ENCODE peak calls at places on chromosomes 12 and 14, in eight cellular contexts. I is G401; K is breast epithelium; T is stimulated activated CD4-positive, alpha-beta T cell treated with anti-CD3 and anti-CD28 coated beads, Interleukin-2, amount 100 ng/mL, for 48 hours; W is WTC11; F is prostate gland; B is posterior cingulate gyrus; M is hypothalamus. U is an unnamed sample.
A peak's percentile ranks its signal among the peaks of the same experiment; 100 is the strongest.

GRCh38 chr14:102390486-102390885 is 27.7 kb downstream of the TECPR2 start:
- DNase-seq in K (no peak), I (no peak), W (no peak), T (no peak), M (no peak), F (no peak), B (no peak), U (no peak)

GRCh38 chr14:105167303-105168092 is 1.1 kb downstream of the JAG2 start:
- DNase-seq in M (no peak), K (no peak), B (no peak), I (no peak), T (no peak), W (no peak), F (peak; percentile 46), U (no peak)

GRCh38 chr14:35911097-35911496 is 85.0 kb downstream of the BRMS1L start:
- DNase-seq in K (no peak), F (no peak), W (no peak), I (no peak), B (no peak), T (no peak), M (no peak), U (no peak)

GRCh38 chr12:50333441-50333840 is 50.1 kb upstream of the LIMA1 start:
- DNase-seq in F (no peak), I (no peak), T (no peak), K (no peak), M (no peak), B (no peak), W (no peak), U (no peak)

GRCh38 chr12:77120156-77120555 is 54.8 kb upstream of the E2F7 start:
- DNase-seq in F (no peak), I (no peak), B (no peak), K (no peak), W (no peak), M (no peak), T (no peak), U (no peak)

GRCh38 chr14:21308479-21309237 is 28.8 kb downstream of the RPGRIP1 start:
- DNase-seq in T (peak; percentile 63), W (peak; percentile 87), I (peak; percentile 95), B (peak; percentile 54), K (peak; percentile 95), M (peak; percentile 3), F (peak; percentile 93), U (peak; percentile 40)

GRCh38 chr14:69291891-69292586 is 32.1 kb downstream of the GALNT16 start:
- DNase-seq in I (no peak), W (no peak), F (no peak), T (no peak), K (no peak), M (no peak), B (no peak), U (no peak)

GRCh38 chr14:81147140-81147897 is 73.4 kb downstream of the GTF2A1 start:
- DNase-seq in F (no peak), T (no peak), I (no peak), W (no peak), M (no peak), K (no peak), B (no peak), U (no peak)

GRCh38 chr14:31096255-31096654 is 70.1 kb upstream of the STRN3 start:
- DNase-seq in K (no peak), I (no peak), M (no peak), B (no peak), W (no peak), F (no peak), T (no peak), U (no peak)

GRCh38 chr12:111425655-111426054 is 19.9 kb downstream of the SH2B3 start:
- DNase-seq in M (no peak), B (no peak), T (no peak), K (no peak), I (no peak), F (no peak), W (no peak), U (no peak)

GRCh38 chr14:54599932-54600331 is 33.0 kb downstream of the SAMD4A start:
- DNase-seq in B (no peak), M (no peak), I (no peak), W (no peak), T (no peak), K (no peak), F (no peak), U (no peak)

GRCh38 chr12:3718100-3718499 is 34.8 kb downstream of the CRACR2A start:
- DNase-seq in F (no peak), I (no peak), B (no peak), K (no peak), W (no peak), M (no peak), T (no peak), U (no peak)

GRCh38 chr12:90484130-90484529 is 470.8 kb downstream of the CCER1 start:
- DNase-seq in B (no peak), K (no peak), M (no peak), T (no peak), W (no peak), F (no peak), I (no peak), U (no peak)

GRCh38 chr12:86623267-86623666 is 367.1 kb upstream of the MGAT4C start:
- DNase-seq in T (no peak), F (no peak), B (no peak), K (no peak), W (no peak), M (no peak), I (no peak), U (no peak)

GRCh38 chr14:89197623-89198022 is 219.4 kb downstream of the FOXN3 start:
- DNase-seq in W (no peak), K (no peak), F (no peak), I (no peak), M (no peak), B (no peak), T (no peak), U (no peak)

GRCh38 chr14:72893636-72894322 is at the start of gene DPF3:
- DNase-seq in K (peak; percentile 93), W (peak; percentile 98), M (peak; percentile 76), F (peak; percentile 94), T (peak; percentile 90), B (peak; percentile 93), I (peak; percentile 98), U (peak; percentile 83)

GRCh38 chr12:122138616-122139015 is 35.4 kb downstream of the IL31 start:
- DNase-seq in F (no peak), K (no peak), B (no peak), M (no peak), I (peak; percentile 59), T (no peak), W (no peak), U (no peak)

GRCh38 chr14:71905031-71905430 is 27.2 kb upstream of the RGS6 start:
- DNase-seq in T (no peak), K (no peak), F (no peak), B (no peak), W (no peak), I (no peak), M (no peak), U (no peak)

GRCh38 chr12:53078425-53079225 is 565 bp downstream of the SPRYD3 start:
- DNase-seq in K (no peak), W (no peak), M (no peak), I (no peak), T (no peak), F (no peak), B (no peak), U (no peak)

GRCh38 chr12:2052861-2053674 is at the start of gene CACNA1C:
- DNase-seq in B (peak; percentile 65), K (peak; percentile 35), W (peak; percentile 71), I (peak; percentile 64), M (no peak), T (peak; percentile 20), F (peak; percentile 64), U (no peak)

GRCh38 chr14:23646648-23647549 is 10.7 kb downstream of the DHRS2 start:
- DNase-seq in W (no peak), K (no peak), B (no peak), I (no peak), F (no peak), M (no peak), T (no peak), U (no peak)

GRCh38 chr12:42135264-42135814 is 9.3 kb downstream of the GXYLT1 start:
- DNase-seq in T (no peak), F (no peak), B (no peak), M (no peak), W (no peak), K (no peak), I (no peak), U (no peak)

GRCh38 chr14:101225116-101225728 is 321.7 kb upstream of the RTL1 start:
- DNase-seq in M (no peak), I (no peak), W (no peak), F (no peak), T (no peak), K (no peak), B (no peak), U (no peak)

GRCh38 chr14:33499687-33500086 is 451.2 kb downstream of the EGLN3 start:
- DNase-seq in M (no peak), F (no peak), B (no peak), W (no peak), T (no peak), I (no peak), K (no peak), U (no peak)

GRCh38 chr14:33938131-33938949 is 12.5 kb downstream of the EGLN3 start:
- DNase-seq in K (no peak), W (peak; percentile 47), T (no peak), B (peak; percentile 59), M (no peak), F (peak; percentile 58), I (peak; percentile 70), U (no peak)

GRCh38 chr12:120013659-120014380 is 24.8 kb downstream of the BICDL1 start:
- DNase-seq in T (peak; percentile 36), F (no peak), B (no peak), I (no peak), W (no peak), M (no peak), K (no peak), U (peak; percentile 67)

GRCh38 chr12:11771356-11771755 is 121.9 kb downstream of the ETV6 start:
- DNase-seq in W (no peak), B (no peak), I (no peak), K (no peak), T (no peak), F (no peak), M (no peak), U (no peak)